ENCODE peak calls at places on chromosomes 4 and X, in seven cellular contexts. C is choroid plexus epithelial cell, V is RWPE1, G is mesothelial cell of epicardium, K is heart right ventricle, J is right lobe of liver, E is cardiac fibroblast. Z is an unnamed sample.

GRCh38 chr4:87144346-87144745 is 76.1 kb downstream of the KLHL8 start:
- DNase-seq in J (no peak), E (no peak), V (no peak), G (no peak), C (no peak), K (no peak), Z (no peak)

GRCh38 chrX:71509289-71509688 is 23.6 kb upstream of the OGT start:
- DNase-seq in E (no peak), C (no peak), K (no peak), G (no peak), J (no peak), V (no peak), Z (no peak)

GRCh38 chrX:49172280-49172780 is 632 bp downstream of the PLP2 start:
- DNase-seq in C (peak; percentile 42), K (peak; percentile 39), J (peak; percentile 74), E (peak; percentile 46), V (no peak), G (no peak), Z (no peak)

GRCh38 chrX:312621-313331 is 5.8 kb downstream of the GTPBP6 start:
- DNase-seq in V (no peak), E (no peak), J (peak; percentile 15), G (no peak), K (no peak), C (no peak), Z (peak; percentile 93)

GRCh38 chr4:154560824-154561231 is 2.0 kb upstream of the FGB start:
- DNase-seq in V (peak; percentile 70), G (no peak), K (no peak), E (peak; percentile 33), J (no peak), C (peak; percentile 88), Z (no peak)

GRCh38 chrX:136689441-136689840 is 41.5 kb downstream of the CD40LG start:
- DNase-seq in G (no peak), E (peak; percentile 61), J (no peak), K (no peak), V (no peak), C (peak; percentile 85), Z (no peak)

GRCh38 chr4:108396900-108397299 is 223.5 kb upstream of the RPL34 start:
- DNase-seq in K (no peak), J (no peak), C (no peak), E (no peak), V (peak; percentile 6), G (no peak), Z (no peak)

GRCh38 chr4:179095585-179096228 is 1653.5 kb upstream of the AGA start:
- DNase-seq in K (peak; percentile 5), E (no peak), C (no peak), V (no peak), J (no peak), G (peak; percentile 40), Z (no peak)

GRCh38 chrX:36609653-36610585 is 398.2 kb upstream of the FAM47C start:
- DNase-seq in E (no peak), G (no peak), C (peak; percentile 42), V (peak; percentile 0), K (no peak), J (no peak), Z (no peak)

GRCh38 chr4:4558881-4559280 is 17.0 kb upstream of the STX18 start:
- DNase-seq in C (no peak), K (no peak), E (no peak), G (no peak), J (no peak), V (no peak), Z (no peak)

GRCh38 chr4:51842554-51843308 is at the start of gene DCUN1D4:
- DNase-seq in G (peak; percentile 98), J (peak; percentile 100), C (peak; percentile 100), V (peak; percentile 100), E (peak; percentile 100), K (peak; percentile 100), Z (peak; percentile 100)
- TF ChIP-seq CTCF in G (peak; percentile 20), J (peak; percentile 63), C (peak; percentile 42), V (no peak), E (peak; percentile 37), K (peak; percentile 42), Z (peak; percentile 62)

GRCh38 chrX:47749185-47749967 is 87.3 kb upstream of the ZNF81 start:
- DNase-seq in C (peak; percentile 96), E (no peak), J (no peak), K (peak; percentile 5), V (no peak), G (no peak), Z (no peak)

GRCh38 chrX:47748576-47748975 is 88.1 kb upstream of the ZNF81 start:
- DNase-seq in J (no peak), V (no peak), G (no peak), K (no peak), E (peak; percentile 43), C (peak; percentile 61), Z (no peak)

GRCh38 chrX:47746446-47746845 is 87.5 kb upstream of the UXT start:
- DNase-seq in V (no peak), E (peak; percentile 3), J (no peak), K (no peak), G (no peak), C (peak; percentile 83), Z (no peak)

GRCh38 chrX:47752685-47753084 is 84.0 kb upstream of the ZNF81 start:
- DNase-seq in C (no peak), K (no peak), J (no peak), V (no peak), E (no peak), G (no peak), Z (no peak)

GRCh38 chrX:47751670-47752069 is 85.0 kb upstream of the ZNF81 start:
- DNase-seq in K (peak; percentile 5), G (no peak), E (peak; percentile 43), C (peak; percentile 51), J (peak; percentile 46), V (peak; percentile 3), Z (no peak)
- TF ChIP-seq CTCF in K (peak; percentile 39), G (no peak), E (peak; percentile 53), C (peak; percentile 55), J (peak; percentile 61), V (no peak), Z (peak; percentile 24)

GRCh38 chrX:29617276-29617675 is 598.1 kb upstream of the MAGEB2 start:
- DNase-seq in V (no peak), K (no peak), C (peak; percentile 40), J (no peak), G (no peak), E (peak; percentile 32), Z (no peak)

GRCh38 chrX:29617725-29618124 is 597.6 kb upstream of the MAGEB2 start:
- DNase-seq in K (no peak), V (no peak), G (no peak), C (peak; percentile 21), E (peak; percentile 13), J (no peak), Z (no peak)
- TF ChIP-seq CTCF in K (no peak), V (no peak), G (no peak), C (peak; percentile 36), E (peak; percentile 26), J (peak; percentile 36), Z (peak; percentile 47)

GRCh38 chrX:134241960-134242619 is 5.1 kb downstream of the CCDC160 start:
- DNase-seq in V (no peak), C (peak; percentile 16), J (no peak), K (no peak), G (no peak), E (no peak), Z (no peak)

GRCh38 chrX:134247492-134247891 is 10.5 kb downstream of the CCDC160 start:
- DNase-seq in E (no peak), K (no peak), J (no peak), V (no peak), C (no peak), G (no peak), Z (no peak)

GRCh38 chrX:134244043-134244442 is 7.1 kb downstream of the CCDC160 start:
- DNase-seq in J (no peak), V (peak; percentile 10), G (no peak), K (no peak), C (peak; percentile 72), E (peak; percentile 29), Z (no peak)

GRCh38 chrX:134249231-134249630 is 12.2 kb downstream of the CCDC160 start:
- DNase-seq in C (no peak), V (no peak), E (no peak), K (no peak), G (no peak), J (no peak), Z (no peak)

GRCh38 chrX:134246282-134246681 is 9.3 kb downstream of the CCDC160 start:
- DNase-seq in J (no peak), E (no peak), G (no peak), C (peak; percentile 30), K (no peak), V (no peak), Z (no peak)
- TF ChIP-seq CTCF in J (no peak), E (no peak), G (no peak), C (no peak), K (no peak), V (no peak), Z (peak; percentile 43)

DNA sequence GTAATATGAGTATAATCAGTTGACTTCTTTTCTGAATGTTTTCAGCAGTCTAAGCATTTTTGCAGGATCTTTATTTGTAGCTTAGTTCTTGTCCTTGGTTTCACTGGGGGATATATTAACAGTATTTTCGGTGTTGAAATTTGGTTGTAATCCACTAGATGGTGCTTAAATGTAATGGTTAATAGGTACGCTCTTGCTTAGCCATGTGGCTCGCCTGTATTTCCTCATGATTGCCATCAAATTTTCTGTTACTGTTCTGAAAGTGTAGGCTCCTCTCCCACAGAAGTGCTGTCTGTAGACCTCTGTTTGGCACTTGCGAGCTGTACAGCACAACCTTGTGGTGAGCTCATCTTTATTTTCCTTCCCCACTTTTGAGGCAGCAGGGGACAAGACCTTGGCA is 3.9 kb upstream of the FAAH2 start:
- DNase-seq in E (no peak), K (no peak), J (no peak), V (no peak), G (no peak), C (no peak), Z (no peak)
- TF ChIP-seq CTCF in E (no peak), K (no peak), J (peak; percentile 5), V (no peak), G (no peak), C (no peak), Z (no peak)

GRCh38 chrX:7149421-7149820 is 1.5 kb upstream of the PUDP start:
- DNase-seq in V (no peak), C (no peak), E (no peak), J (no peak), K (no peak), G (no peak), Z (no peak)

GRCh38 chrX:7146703-7147430 is 645 bp upstream of the STS start:
- DNase-seq in E (peak; percentile 20), J (peak; percentile 35), G (no peak), V (no peak), K (peak; percentile 4), C (peak; percentile 40), Z (no peak)

GRCh38 chrX:7146026-7146702 is 1.3 kb upstream of the STS start:
- DNase-seq in J (no peak), K (no peak), C (no peak), V (no peak), E (no peak), G (no peak), Z (no peak)

GRCh38 chrX:7147431-7147977 is at the start of gene STS:
- DNase-seq in C (peak; percentile 25), J (peak; percentile 55), V (no peak), E (peak; percentile 3), G (no peak), K (peak; percentile 25), Z (no peak)

GRCh38 chrX:7147978-7148824 is at the start of gene PUDP:
- DNase-seq in K (peak; percentile 73), V (peak; percentile 82), J (peak; percentile 94), E (peak; percentile 82), G (peak; percentile 95), C (peak; percentile 80), Z (peak; percentile 95)
- TF ChIP-seq CTCF in K (peak; percentile 30), V (no peak), J (peak; percentile 32), E (no peak), G (peak; percentile 23), C (peak; percentile 26), Z (peak; percentile 72)

Z was measured in chondrocyte.